ENCODE peak calls at places on chromosomes 12 and 14, in nine cellular contexts. R, U, S, P, D, N, Z, T and O are unnamed samples.

GRCh38 chr12:50200507-50201273 is 33.5 kb upstream of the CERS5 start:
- DNase-seq in S (peak), T (no peak), Z (no peak), D (no peak), N (no peak), R (no peak), P (no peak), U (no peak), O (no peak)

GRCh38 chr14:72916174-72916573 is 10.1 kb upstream of the DCAF4 start:
- DNase-seq in D (no peak), R (no peak), P (no peak), U (no peak), S (peak), T (no peak), N (no peak), Z (no peak), O (no peak)

GRCh38 chr12:69348162-69348938 is at the start of gene LYZ:
- DNase-seq in U (no peak), P (no peak), N (no peak), T (no peak), S (no peak), Z (no peak), D (no peak), R (peak), O (no peak)

GRCh38 chr12:74903522-74903921 is 306.1 kb downstream of the KCNC2 start:
- DNase-seq in N (no peak), U (no peak), D (no peak), S (no peak), Z (no peak), R (no peak), P (no peak), T (no peak), O (no peak)

GRCh38 chr14:80678436-80678835 is 263.1 kb downstream of the CEP128 start:
- DNase-seq in N (no peak), P (no peak), Z (no peak), T (no peak), S (peak), R (no peak), D (no peak), U (no peak), O (no peak)

GRCh38 chr14:35405304-35405996 is 901 bp upstream of the NFKBIA start:
- DNase-seq in N (no peak), D (peak), T (no peak), Z (no peak), S (no peak), R (peak), U (peak), P (no peak), O (no peak)

GRCh38 chr12:122009741-122010140 is 11.9 kb upstream of the BCL7A start:
- DNase-seq in P (no peak), N (peak), U (no peak), T (no peak), R (no peak), D (no peak), Z (no peak), S (no peak), O (no peak)

GRCh38 chr14:91250912-91251311 is 6.4 kb upstream of the GPR68 start:
- DNase-seq in S (no peak), R (no peak), U (no peak), Z (no peak), D (no peak), T (no peak), N (no peak), P (no peak), O (no peak)

GRCh38 chr12:32765906-32766305 is 10.2 kb upstream of the YARS2 start:
- DNase-seq in P (no peak), N (no peak), R (no peak), S (no peak), D (no peak), U (no peak), Z (no peak), T (no peak), O (no peak)

GRCh38 chr12:103965590-103966407 is at the start of gene TDG:
- DNase-seq in R (peak), D (peak), S (peak), N (peak), Z (peak), T (peak), U (peak), P (peak), O (peak)

GRCh38 chr14:95064734-95065133 is 92.6 kb downstream of the DICER1 start:
- DNase-seq in D (no peak), P (no peak), U (no peak), T (no peak), R (no peak), Z (no peak), S (no peak), N (no peak), O (no peak)

GRCh38 chr12:47686645-47687240 is 19.1 kb downstream of the RPAP3 start:
- DNase-seq in U (no peak), S (peak), N (no peak), Z (peak), P (peak), R (no peak), T (no peak), D (no peak), O (no peak)

GRCh38 chr14:106201376-106201775 is 675.0 kb downstream of the TMEM121 start:
- DNase-seq in D (no peak), Z (no peak), U (no peak), P (no peak), N (no peak), T (no peak), S (no peak), R (no peak), O (no peak)

GRCh38 chr12:94263905-94264655 is 115.7 kb downstream of the PLXNC1 start:
- DNase-seq in T (no peak), P (no peak), R (no peak), N (no peak), U (peak), Z (no peak), D (no peak), S (no peak), O (no peak)

GRCh38 chr14:102527255-102528232 is 18.0 kb upstream of the ANKRD9 start:
- DNase-seq in P (peak), D (no peak), N (no peak), S (no peak), R (no peak), T (no peak), U (no peak), Z (no peak), O (no peak)

GRCh38 chr12:69512820-69513219 is 42.6 kb downstream of the FRS2 start:
- DNase-seq in S (peak), Z (no peak), P (no peak), T (no peak), U (no peak), D (no peak), R (no peak), N (no peak), O (no peak)

GRCh38 chr14:95044463-95045254 is 112.7 kb downstream of the DICER1 start:
- DNase-seq in P (no peak), U (no peak), R (no peak), S (no peak), T (no peak), Z (no peak), N (peak), D (no peak), O (no peak)

GRCh38 chr12:108457006-108457733 is 57.9 kb upstream of the FICD start:
- DNase-seq in R (no peak), S (peak), P (peak), D (no peak), N (no peak), T (no peak), Z (peak), U (peak), O (no peak)

GRCh38 chr12:119700078-119700477 is 32.1 kb downstream of the PRKAB1 start:
- DNase-seq in T (no peak), D (no peak), P (no peak), N (no peak), Z (no peak), S (no peak), R (no peak), U (no peak), O (no peak)

GRCh38 chr14:86708846-86709339 is 1178.9 kb downstream of the FLRT2 start:
- DNase-seq in U (no peak), S (no peak), D (no peak), T (no peak), R (no peak), Z (no peak), P (no peak), N (no peak), O (no peak)

GRCh38 chr12:110687770-110688169 is 1.1 kb downstream of the HVCN1 start:
- DNase-seq in Z (no peak), P (no peak), N (peak), S (no peak), T (no peak), R (no peak), D (no peak), U (no peak), O (no peak)

GRCh38 chr14:85252011-85252410 is 277.9 kb upstream of the FLRT2 start:
- DNase-seq in Z (peak), D (no peak), N (no peak), U (no peak), T (no peak), S (peak), P (no peak), R (no peak), O (no peak)

GRCh38 chr12:47307680-47308399 is 228.1 kb upstream of the AMIGO2 start:
- DNase-seq in U (peak), S (peak), R (no peak), D (no peak), N (no peak), P (peak), T (no peak), Z (peak), O (no peak)

GRCh38 chr12:111093428-111094142 is 173.2 kb upstream of the MYL2 start:
- DNase-seq in P (no peak), U (no peak), S (no peak), D (no peak), N (peak), T (no peak), Z (no peak), R (no peak), O (no peak)

GRCh38 chr12:71955946-71956345 is 17.3 kb downstream of the TPH2 start:
- DNase-seq in Z (no peak), U (no peak), S (peak), R (no peak), T (no peak), P (no peak), N (no peak), D (no peak), O (no peak)

GRCh38 chr12:100249936-100250335 is 16.9 kb downstream of the DEPDC4 start:
- DNase-seq in R (no peak), D (no peak), Z (no peak), P (no peak), S (no peak), T (no peak), N (no peak), U (no peak), O (no peak)

GRCh38 chr12:26116829-26117228 is 8.0 kb downstream of the BHLHE41 start:
- DNase-seq in D (no peak), T (no peak), N (no peak), S (no peak), P (no peak), Z (no peak), R (peak), U (no peak), O (no peak)

DNA sequence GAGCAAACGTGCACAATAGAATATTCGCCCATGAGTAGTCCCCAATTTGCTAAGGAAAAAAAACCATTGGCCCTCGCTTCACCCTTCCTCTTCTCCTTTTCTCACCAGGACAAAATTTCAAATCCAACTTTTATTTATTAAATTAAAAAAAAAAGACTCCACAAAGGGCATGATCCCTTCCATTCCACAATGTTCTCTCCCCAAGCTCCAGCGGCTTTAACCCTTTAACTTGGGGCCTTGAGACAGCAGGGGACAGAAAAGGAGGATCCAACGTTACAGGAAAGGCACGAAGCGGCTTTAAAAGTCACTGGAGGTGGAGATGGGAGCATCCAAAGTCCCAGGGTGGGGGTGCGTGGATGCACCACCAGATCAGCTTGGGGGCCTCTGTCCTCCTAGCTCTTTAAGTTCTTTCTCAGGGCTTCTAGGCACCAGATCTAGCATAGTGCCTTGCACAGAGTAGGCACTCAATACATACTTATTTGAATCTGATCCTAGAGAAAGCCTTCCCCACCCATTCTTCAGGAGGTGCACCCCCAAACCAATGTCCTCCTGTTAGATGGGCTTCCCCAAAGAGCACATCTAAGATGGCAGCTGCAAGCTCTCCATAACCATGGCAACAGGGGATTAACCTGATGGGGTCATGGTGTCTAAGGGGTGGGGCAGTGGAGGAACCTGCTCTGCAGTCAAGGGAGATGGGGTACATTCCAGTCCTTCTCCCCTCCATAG is 5.2 kb upstream of the AAAS start:
- DNase-seq in D (no peak), N (no peak), P (no peak), R (no peak), U (no peak), Z (no peak), S (no peak), T (no peak), O (no peak)
- H3K4me3 ChIP-seq in D (no peak), N (no peak), P (no peak), R (no peak), U (no peak), Z (no peak), S (no peak), T (no peak), O (no peak)

GRCh38 chr14:103882503-103883262 is 35.3 kb upstream of the PPP1R13B start:
- DNase-seq in S (no peak), U (no peak), D (no peak), Z (no peak), N (no peak), R (no peak), P (no peak), T (no peak), O (no peak)

GRCh38 chr14:103880986-103881926 is 33.9 kb upstream of the PPP1R13B start:
- DNase-seq in R (peak), P (no peak), Z (peak), U (peak), T (no peak), N (peak), D (peak), S (no peak), O (no peak)

GRCh38 chr14:103883263-103883523 is 35.8 kb upstream of the PPP1R13B start:
- DNase-seq in T (no peak), Z (no peak), D (no peak), N (no peak), S (no peak), P (no peak), R (no peak), U (no peak), O (no peak)

GRCh38 chr14:103880334-103880985 is 33.1 kb upstream of the PPP1R13B start:
- DNase-seq in D (peak), T (peak), U (peak), R (peak), P (peak), N (peak), Z (peak), S (peak), O (no peak)

DNA sequence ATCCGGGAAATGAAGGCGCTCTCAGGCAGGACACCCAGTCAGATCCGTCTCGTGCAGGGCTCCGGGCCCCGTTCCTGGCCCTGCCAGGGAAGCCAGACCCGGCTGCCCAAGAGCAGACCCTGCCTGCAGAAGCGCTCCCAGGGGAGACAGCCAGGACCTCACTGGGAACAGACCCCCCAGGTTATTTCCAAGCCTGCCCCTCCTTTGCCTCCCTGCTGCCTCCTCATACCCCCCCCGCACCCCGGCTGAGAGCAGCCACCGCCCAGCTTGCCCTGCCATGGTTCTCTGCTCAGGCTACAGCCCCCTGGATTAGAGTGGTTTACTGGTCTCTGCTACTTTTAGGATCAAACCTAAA is 34.5 kb upstream of the PPP1R13B start:
- DNase-seq in N (no peak), Z (no peak), D (no peak), R (no peak), T (no peak), U (no peak), S (no peak), P (no peak), O (no peak)
- H3K27ac ChIP-seq in N (peak), Z (no peak), D (no peak), R (no peak), T (no peak), U (peak), S (no peak), P (peak), O (no peak)

GRCh38 chr12:11849752-11850504 is 200.5 kb downstream of the ETV6 start:
- DNase-seq in T (no peak), Z (no peak), D (no peak), S (no peak), P (no peak), N (no peak), R (no peak), U (no peak), O (no peak)
- TF ChIP-seq POLR2A in T (no peak), Z (no peak), D (no peak), S (no peak), P (no peak), N (no peak), R (no peak), U (no peak), O (no peak)

DNA sequence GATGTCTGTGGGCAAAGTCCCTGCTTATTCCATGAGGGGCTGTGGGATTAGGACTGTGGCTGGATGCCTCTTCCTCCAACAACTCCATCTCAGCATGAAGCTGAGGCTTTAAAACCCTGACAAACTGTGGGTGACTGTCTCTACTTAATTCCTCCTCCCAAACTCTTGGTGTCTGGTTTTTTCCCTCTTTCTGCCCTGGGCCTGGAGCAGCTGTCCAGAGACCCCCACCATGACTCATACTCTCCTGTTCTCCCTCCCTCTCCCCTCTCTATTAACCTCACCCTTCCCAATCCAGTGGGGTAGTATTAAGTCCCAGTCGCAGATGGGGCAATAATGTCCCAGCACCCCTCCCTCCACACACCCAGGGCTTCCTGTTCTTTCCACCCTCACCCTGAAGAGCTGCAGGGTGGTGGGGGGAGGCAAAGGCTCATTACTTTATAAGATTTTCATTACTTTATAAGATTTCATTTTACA is 2.1 kb upstream of the DNAJC14 start:
- DNase-seq in U (no peak), S (no peak), N (peak), T (no peak), D (no peak), Z (no peak), R (no peak), P (no peak), O (no peak)
- H3K4me3 ChIP-seq in U (no peak), S (peak), N (peak), T (peak), D (peak), Z (peak), R (peak), P (peak), O (peak)

GRCh38 chr12:2343672-2344071 is 290.9 kb downstream of the CACNA1C start:
- DNase-seq in T (no peak), R (no peak), Z (no peak), S (no peak), P (no peak), D (no peak), N (no peak), U (no peak), O (no peak)
- H3K27ac ChIP-seq in T (no peak), R (no peak), Z (no peak), S (no peak), P (no peak), D (no peak), N (no peak), U (no peak), O (no peak)